ENCODE peak calls at places on chromosomes 12 and 14, in seven cellular contexts. One of them, this sample, is unnamed.

GRCh38 chr14:74950795-74951442 is 4.5 kb downstream of the PGF start:
- DNase-seq in HCT116: no peak
- DNase-seq in GM12878: no peak
- DNase-seq in HepG2: peak
- DNase-seq in GM23338: no peak
- DNase-seq in A549: no peak
- DNase-seq in K562: no peak
- DNase-seq in this sample: no peak

GRCh38 chr14:99755629-99756603 is 37.3 kb upstream of the EML1 start:
- DNase-seq in K562: no peak
- DNase-seq in GM12878: no peak
- DNase-seq in A549: peak
- DNase-seq in HCT116: no peak
- DNase-seq in HepG2: peak
- DNase-seq in GM23338: no peak
- DNase-seq in this sample: no peak

GRCh38 chr12:27779416-27779815 is 617 bp upstream of the KLHL42 start:
- DNase-seq in HCT116: no peak
- DNase-seq in K562: no peak
- DNase-seq in GM12878: no peak
- DNase-seq in A549: peak
- DNase-seq in HepG2: peak
- DNase-seq in GM23338: peak
- DNase-seq in this sample: peak

GRCh38 chr12:117384735-117385134 is 23.3 kb upstream of the NOS1 start:
- DNase-seq in HepG2: no peak
- DNase-seq in HCT116: no peak
- DNase-seq in A549: no peak
- DNase-seq in GM12878: no peak
- DNase-seq in GM23338: no peak
- DNase-seq in K562: no peak
- DNase-seq in this sample: no peak

GRCh38 chr12:10366875-10367274 is 23.0 kb downstream of the KLRK1 start:
- DNase-seq in HCT116: no peak
- DNase-seq in GM23338: no peak
- DNase-seq in HepG2: peak
- DNase-seq in GM12878: no peak
- DNase-seq in A549: peak
- DNase-seq in K562: no peak
- DNase-seq in this sample: no peak

GRCh38 chr12:49847161-49847560 is 4.3 kb upstream of the BCDIN3D start:
- DNase-seq in HCT116: no peak
- DNase-seq in HepG2: no peak
- DNase-seq in GM12878: no peak
- DNase-seq in K562: no peak
- DNase-seq in A549: no peak
- DNase-seq in GM23338: no peak
- DNase-seq in this sample: no peak

GRCh38 chr12:83110424-83110823 is 423.7 kb downstream of the TMTC2 start:
- DNase-seq in HepG2: no peak
- DNase-seq in K562: no peak
- DNase-seq in A549: no peak
- DNase-seq in HCT116: no peak
- DNase-seq in GM23338: no peak
- DNase-seq in GM12878: no peak
- DNase-seq in this sample: no peak

GRCh38 chr12:16726879-16727278 is 120.9 kb upstream of the LMO3 start:
- DNase-seq in GM12878: no peak
- DNase-seq in K562: no peak
- DNase-seq in HepG2: no peak
- DNase-seq in A549: no peak
- DNase-seq in GM23338: no peak
- DNase-seq in HCT116: no peak
- DNase-seq in this sample: no peak

GRCh38 chr14:30194769-30195168 is 267.1 kb upstream of the PRKD1 start:
- DNase-seq in HCT116: no peak
- DNase-seq in GM23338: no peak
- DNase-seq in K562: no peak
- DNase-seq in GM12878: no peak
- DNase-seq in A549: no peak
- DNase-seq in HepG2: no peak
- DNase-seq in this sample: peak
- H3K27ac ChIP-seq in HCT116: no peak
- H3K27ac ChIP-seq in GM23338: no peak
- H3K27ac ChIP-seq in K562: no peak
- H3K27ac ChIP-seq in GM12878: no peak
- H3K27ac ChIP-seq in A549: no peak
- H3K27ac ChIP-seq in HepG2: no peak
- H3K27ac ChIP-seq in this sample: peak

DNA sequence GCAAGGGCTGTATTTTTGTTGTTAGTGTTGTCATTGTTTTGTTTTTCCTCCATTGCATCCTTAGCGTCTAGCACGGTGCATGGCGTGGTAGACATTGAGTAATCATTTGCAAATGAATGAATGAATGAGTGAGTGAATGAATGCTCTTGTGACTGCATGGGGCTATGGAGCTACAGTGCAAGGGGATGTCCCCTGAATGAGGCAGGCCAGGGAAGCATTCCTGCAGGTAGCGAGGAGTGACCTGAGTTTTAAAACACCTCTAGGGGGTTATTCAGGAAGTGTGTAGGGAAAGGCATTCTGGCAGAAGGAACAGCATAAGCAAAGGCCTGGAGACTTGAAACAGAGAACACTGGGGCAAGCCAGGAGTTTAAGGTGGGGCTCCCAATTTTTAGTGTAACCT is 16.9 kb downstream of the MYL2 start:
- DNase-seq in HepG2: no peak
- DNase-seq in A549: no peak
- DNase-seq in GM12878: no peak
- DNase-seq in HCT116: no peak
- DNase-seq in GM23338: no peak
- DNase-seq in K562: no peak
- DNase-seq in this sample: no peak
- TF ChIP-seq REST in HepG2: no peak
- TF ChIP-seq REST in A549: no peak
- TF ChIP-seq REST in GM12878: no peak
- TF ChIP-seq REST in HCT116: no peak
- TF ChIP-seq REST in GM23338: no peak
- TF ChIP-seq REST in K562: no peak
- TF ChIP-seq REST in this sample: no peak

GRCh38 chr12:55908726-55909512 is 18.8 kb downstream of the PYM1 start:
- DNase-seq in K562: no peak
- DNase-seq in GM23338: peak
- DNase-seq in A549: no peak
- DNase-seq in GM12878: no peak
- DNase-seq in HCT116: no peak
- DNase-seq in HepG2: peak
- DNase-seq in this sample: no peak
- H3K4me3 ChIP-seq in K562: no peak
- H3K4me3 ChIP-seq in GM23338: no peak
- H3K4me3 ChIP-seq in A549: no peak
- H3K4me3 ChIP-seq in GM12878: no peak
- H3K4me3 ChIP-seq in HCT116: no peak
- H3K4me3 ChIP-seq in HepG2: no peak
- H3K4me3 ChIP-seq in this sample: no peak

GRCh38 chr12:45760333-45760732 is 30.8 kb downstream of the ARID2 start:
- DNase-seq in GM12878: no peak
- DNase-seq in A549: no peak
- DNase-seq in HCT116: no peak
- DNase-seq in HepG2: no peak
- DNase-seq in K562: no peak
- DNase-seq in GM23338: no peak
- DNase-seq in this sample: no peak

GRCh38 chr12:45762185-45763110 is 32.9 kb downstream of the ARID2 start:
- DNase-seq in GM23338: peak
- DNase-seq in HepG2: peak
- DNase-seq in K562: peak
- DNase-seq in HCT116: peak
- DNase-seq in GM12878: no peak
- DNase-seq in A549: peak
- DNase-seq in this sample: no peak

GRCh38 chr12:45756666-45757065 is 27.2 kb downstream of the ARID2 start:
- DNase-seq in A549: no peak
- DNase-seq in HCT116: no peak
- DNase-seq in HepG2: no peak
- DNase-seq in K562: no peak
- DNase-seq in GM12878: no peak
- DNase-seq in GM23338: peak
- DNase-seq in this sample: no peak

DNA sequence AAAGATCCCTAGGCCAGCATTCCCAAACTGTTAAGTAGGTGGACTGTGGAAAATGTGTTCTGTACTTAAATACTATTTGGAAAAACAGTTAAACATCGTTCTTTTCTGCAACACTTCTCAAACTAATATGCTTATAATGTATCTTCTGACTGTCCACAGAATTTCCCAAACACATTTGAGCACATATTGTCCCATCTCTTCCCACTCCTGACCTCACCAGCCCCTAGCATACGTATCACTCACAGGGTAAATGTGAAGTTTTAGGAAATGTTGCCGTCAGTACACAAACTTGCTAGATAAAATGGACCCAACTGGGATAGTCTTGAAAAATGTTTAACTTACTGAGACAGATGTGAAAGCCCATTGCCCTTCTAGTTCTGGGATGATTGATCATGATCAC is 27.7 kb downstream of the ARID2 start:
- DNase-seq in K562: no peak
- DNase-seq in HepG2: no peak
- DNase-seq in GM23338: no peak
- DNase-seq in A549: no peak
- DNase-seq in HCT116: no peak
- DNase-seq in GM12878: no peak
- DNase-seq in this sample: no peak
- H3K27ac ChIP-seq in K562: peak
- H3K27ac ChIP-seq in HepG2: no peak
- H3K27ac ChIP-seq in GM23338: peak
- H3K27ac ChIP-seq in A549: no peak
- H3K27ac ChIP-seq in HCT116: no peak
- H3K27ac ChIP-seq in GM12878: no peak
- H3K27ac ChIP-seq in this sample: no peak

DNA sequence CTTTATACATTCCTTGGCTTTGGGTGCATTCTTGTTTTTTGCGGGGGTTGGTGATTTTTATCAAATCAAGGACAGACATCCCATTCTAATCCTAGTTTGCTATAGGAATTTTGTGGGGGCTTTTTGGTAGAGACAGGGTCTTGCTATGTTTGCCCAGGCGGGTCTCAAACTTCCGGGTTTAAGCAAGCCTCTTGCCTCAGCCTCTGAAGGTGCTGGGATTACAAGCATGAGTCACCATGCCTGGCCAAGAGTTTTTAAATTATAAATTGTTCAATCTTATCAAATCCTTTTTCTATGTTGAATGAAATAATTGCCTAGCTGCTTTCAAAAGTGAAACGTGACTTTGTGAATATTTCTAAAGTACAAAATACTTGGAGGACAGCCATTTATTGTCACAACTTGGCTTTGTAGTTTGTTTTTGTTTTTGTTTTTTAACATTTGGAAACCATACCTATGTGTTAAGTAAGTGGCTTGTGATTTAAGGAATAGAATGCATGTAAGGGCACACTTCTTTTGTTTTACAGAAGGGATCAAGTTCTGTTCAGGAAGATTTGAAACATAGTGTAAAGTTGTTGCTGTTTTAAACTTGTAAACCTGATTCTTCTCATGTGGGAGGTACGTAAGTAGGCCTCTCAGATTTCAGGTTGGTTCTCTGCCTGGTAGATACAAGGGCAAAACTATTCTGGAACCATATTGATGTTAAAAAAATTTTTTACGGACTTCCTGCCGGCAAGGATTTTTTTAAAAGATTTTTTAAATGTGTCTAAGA is 13.4 kb downstream of the MARK3 start:
- DNase-seq in A549: peak
- DNase-seq in GM12878: no peak
- DNase-seq in GM23338: no peak
- DNase-seq in HCT116: no peak
- DNase-seq in HepG2: no peak
- DNase-seq in K562: no peak
- DNase-seq in this sample: peak
- TF ChIP-seq REST in A549: no peak
- TF ChIP-seq REST in GM12878: no peak
- TF ChIP-seq REST in GM23338: no peak
- TF ChIP-seq REST in HCT116: no peak
- TF ChIP-seq REST in HepG2: no peak
- TF ChIP-seq REST in K562: no peak
- TF ChIP-seq REST in this sample: no peak

DNA sequence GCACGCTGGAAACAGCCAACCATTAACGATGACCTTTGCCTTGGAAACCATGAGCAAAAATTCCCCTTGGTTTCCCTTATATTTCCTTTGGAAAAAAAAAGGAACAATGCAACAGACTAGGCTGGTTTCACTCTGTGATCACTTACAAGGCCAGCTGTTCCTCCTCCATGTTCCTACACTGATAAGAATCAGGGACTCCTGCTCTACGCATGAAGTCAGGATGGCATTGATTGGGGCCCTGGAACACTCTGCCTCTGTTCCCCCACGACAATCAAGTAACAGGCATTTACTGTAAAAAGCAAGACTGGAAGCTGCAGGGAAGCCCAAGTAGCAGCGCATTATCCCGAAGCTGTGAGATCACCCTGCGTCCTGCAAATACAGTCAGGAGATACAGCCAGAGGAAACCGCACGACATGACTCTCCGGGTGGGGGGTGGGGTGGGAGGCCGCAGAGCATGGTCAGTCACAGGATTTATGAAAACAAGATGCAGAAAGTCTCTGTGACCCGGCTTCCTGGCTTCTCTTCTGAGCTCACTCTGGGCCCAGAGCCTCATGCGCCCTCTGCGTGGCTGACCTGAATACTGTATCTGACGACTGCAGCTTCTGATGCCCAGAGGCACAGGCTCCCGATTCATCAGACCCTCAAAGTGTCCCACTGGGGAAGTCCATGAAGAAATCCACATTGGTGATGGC is 31.1 kb downstream of the SSH1 start:
- DNase-seq in K562: peak
- DNase-seq in GM23338: no peak
- DNase-seq in GM12878: no peak
- DNase-seq in HepG2: no peak
- DNase-seq in HCT116: no peak
- DNase-seq in A549: no peak
- DNase-seq in this sample: no peak
- H3K4me3 ChIP-seq in K562: no peak
- H3K4me3 ChIP-seq in GM23338: no peak
- H3K4me3 ChIP-seq in GM12878: peak
- H3K4me3 ChIP-seq in HepG2: no peak
- H3K4me3 ChIP-seq in HCT116: no peak
- H3K4me3 ChIP-seq in A549: no peak
- H3K4me3 ChIP-seq in this sample: no peak

GRCh38 chr14:61528591-61529021 is 166.7 kb upstream of the HIF1A start:
- DNase-seq in K562: no peak
- DNase-seq in A549: no peak
- DNase-seq in GM23338: no peak
- DNase-seq in HepG2: no peak
- DNase-seq in GM12878: no peak
- DNase-seq in HCT116: no peak
- DNase-seq in this sample: no peak
- H3K27ac ChIP-seq in K562: no peak
- H3K27ac ChIP-seq in A549: peak
- H3K27ac ChIP-seq in GM23338: no peak
- H3K27ac ChIP-seq in HepG2: no peak
- H3K27ac ChIP-seq in GM12878: no peak
- H3K27ac ChIP-seq in HCT116: no peak
- H3K27ac ChIP-seq in this sample: no peak

GRCh38 chr14:77682158-77682553 is 25.7 kb downstream of the ALKBH1 start:
- DNase-seq in HCT116: no peak
- DNase-seq in GM23338: no peak
- DNase-seq in GM12878: no peak
- DNase-seq in HepG2: peak
- DNase-seq in A549: no peak
- DNase-seq in K562: no peak
- DNase-seq in this sample: no peak
- TF ChIP-seq REST in HCT116: no peak
- TF ChIP-seq REST in GM23338: no peak
- TF ChIP-seq REST in GM12878: no peak
- TF ChIP-seq REST in HepG2: no peak
- TF ChIP-seq REST in A549: no peak
- TF ChIP-seq REST in K562: no peak
- TF ChIP-seq REST in this sample: no peak

This sample was measured in HL-60.